ENCODE peak calls at places on chromosomes 4 and X, in seven cellular contexts. One of them, this sample, is unnamed.

GRCh38 chrX:44223150-44223549 is 120.3 kb downstream of the EFHC2 start:
- DNase-seq in stimulated activated naive CD8-positive, alpha-beta T cell treated with anti-CD3 and anti-CD28 coated beads, Interleukin-15, Interleukin-2, amounts not matched to agents 100 U/mL and 50 U/mL, for 24 hours: no peak
- DNase-seq in stimulated activated CD4-positive, alpha-beta T cell treated with anti-CD3 and anti-CD28 coated beads, Interleukin-12 subunit alpha, Interleukin-12 subunit beta, amount 100 ng/mL, for 4 hours: no peak
- DNase-seq in glutamatergic neuron: no peak
- DNase-seq in T-helper 2 cell: no peak
- DNase-seq in ELR: peak; percentile 42
- DNase-seq in islet precursor cell: no peak
- DNase-seq in this sample: peak; percentile 74

GRCh38 chr4:6058531-6059374 is 40.5 kb upstream of the C4orf50 start:
- DNase-seq in T-helper 2 cell: no peak
- DNase-seq in stimulated activated CD4-positive, alpha-beta T cell treated with anti-CD3 and anti-CD28 coated beads, Interleukin-12 subunit alpha, Interleukin-12 subunit beta, amount 100 ng/mL, for 4 hours: no peak
- DNase-seq in stimulated activated naive CD8-positive, alpha-beta T cell treated with anti-CD3 and anti-CD28 coated beads, Interleukin-15, Interleukin-2, amounts not matched to agents 100 U/mL and 50 U/mL, for 24 hours: no peak
- DNase-seq in glutamatergic neuron: no peak
- DNase-seq in islet precursor cell: no peak
- DNase-seq in ELR: no peak
- DNase-seq in this sample: no peak

GRCh38 chrX:150842198-150842553 is 56.3 kb downstream of the CD99L2 start:
- DNase-seq in stimulated activated CD4-positive, alpha-beta T cell treated with anti-CD3 and anti-CD28 coated beads, Interleukin-12 subunit alpha, Interleukin-12 subunit beta, amount 100 ng/mL, for 4 hours: no peak
- DNase-seq in glutamatergic neuron: peak; percentile 18
- DNase-seq in islet precursor cell: no peak
- DNase-seq in ELR: no peak
- DNase-seq in T-helper 2 cell: no peak
- DNase-seq in stimulated activated naive CD8-positive, alpha-beta T cell treated with anti-CD3 and anti-CD28 coated beads, Interleukin-15, Interleukin-2, amounts not matched to agents 100 U/mL and 50 U/mL, for 24 hours: no peak
- DNase-seq in this sample: peak; percentile 19

GRCh38 chrX:130497531-130497930 is 95.7 kb downstream of the RBMX2 start:
- DNase-seq in glutamatergic neuron: no peak
- DNase-seq in stimulated activated naive CD8-positive, alpha-beta T cell treated with anti-CD3 and anti-CD28 coated beads, Interleukin-15, Interleukin-2, amounts not matched to agents 100 U/mL and 50 U/mL, for 24 hours: no peak
- DNase-seq in stimulated activated CD4-positive, alpha-beta T cell treated with anti-CD3 and anti-CD28 coated beads, Interleukin-12 subunit alpha, Interleukin-12 subunit beta, amount 100 ng/mL, for 4 hours: no peak
- DNase-seq in islet precursor cell: no peak
- DNase-seq in ELR: no peak
- DNase-seq in T-helper 2 cell: no peak
- DNase-seq in this sample: no peak

GRCh38 chr4:140156529-140157171 is 2.7 kb upstream of the MAML3 start:
- DNase-seq in T-helper 2 cell: no peak
- DNase-seq in glutamatergic neuron: no peak
- DNase-seq in stimulated activated naive CD8-positive, alpha-beta T cell treated with anti-CD3 and anti-CD28 coated beads, Interleukin-15, Interleukin-2, amounts not matched to agents 100 U/mL and 50 U/mL, for 24 hours: peak; percentile 37
- DNase-seq in islet precursor cell: no peak
- DNase-seq in ELR: no peak
- DNase-seq in stimulated activated CD4-positive, alpha-beta T cell treated with anti-CD3 and anti-CD28 coated beads, Interleukin-12 subunit alpha, Interleukin-12 subunit beta, amount 100 ng/mL, for 4 hours: peak; percentile 8
- DNase-seq in this sample: no peak

GRCh38 chrX:22081475-22082092 is 49.5 kb downstream of the PHEX start:
- DNase-seq in glutamatergic neuron: peak; percentile 68
- DNase-seq in stimulated activated CD4-positive, alpha-beta T cell treated with anti-CD3 and anti-CD28 coated beads, Interleukin-12 subunit alpha, Interleukin-12 subunit beta, amount 100 ng/mL, for 4 hours: peak; percentile 58
- DNase-seq in ELR: peak; percentile 62
- DNase-seq in T-helper 2 cell: no peak
- DNase-seq in stimulated activated naive CD8-positive, alpha-beta T cell treated with anti-CD3 and anti-CD28 coated beads, Interleukin-15, Interleukin-2, amounts not matched to agents 100 U/mL and 50 U/mL, for 24 hours: peak; percentile 66
- DNase-seq in islet precursor cell: peak; percentile 69
- DNase-seq in this sample: peak; percentile 58

GRCh38 chr4:2795558-2796260 is 2.8 kb downstream of the SH3BP2 start:
- DNase-seq in stimulated activated naive CD8-positive, alpha-beta T cell treated with anti-CD3 and anti-CD28 coated beads, Interleukin-15, Interleukin-2, amounts not matched to agents 100 U/mL and 50 U/mL, for 24 hours: no peak
- DNase-seq in T-helper 2 cell: no peak
- DNase-seq in ELR: no peak
- DNase-seq in stimulated activated CD4-positive, alpha-beta T cell treated with anti-CD3 and anti-CD28 coated beads, Interleukin-12 subunit alpha, Interleukin-12 subunit beta, amount 100 ng/mL, for 4 hours: no peak
- DNase-seq in islet precursor cell: peak; percentile 47
- DNase-seq in glutamatergic neuron: peak; percentile 17
- DNase-seq in this sample: no peak

GRCh38 chrX:148020329-148020728 is 39.2 kb downstream of the FMR1NB start:
- DNase-seq in islet precursor cell: no peak
- DNase-seq in stimulated activated CD4-positive, alpha-beta T cell treated with anti-CD3 and anti-CD28 coated beads, Interleukin-12 subunit alpha, Interleukin-12 subunit beta, amount 100 ng/mL, for 4 hours: no peak
- DNase-seq in ELR: no peak
- DNase-seq in stimulated activated naive CD8-positive, alpha-beta T cell treated with anti-CD3 and anti-CD28 coated beads, Interleukin-15, Interleukin-2, amounts not matched to agents 100 U/mL and 50 U/mL, for 24 hours: no peak
- DNase-seq in glutamatergic neuron: no peak
- DNase-seq in T-helper 2 cell: no peak
- DNase-seq in this sample: no peak

GRCh38 chr4:184680698-184681097 is 31.2 kb downstream of the PRIMPOL start:
- DNase-seq in T-helper 2 cell: no peak
- DNase-seq in stimulated activated naive CD8-positive, alpha-beta T cell treated with anti-CD3 and anti-CD28 coated beads, Interleukin-15, Interleukin-2, amounts not matched to agents 100 U/mL and 50 U/mL, for 24 hours: no peak
- DNase-seq in ELR: no peak
- DNase-seq in glutamatergic neuron: no peak
- DNase-seq in islet precursor cell: no peak
- DNase-seq in stimulated activated CD4-positive, alpha-beta T cell treated with anti-CD3 and anti-CD28 coated beads, Interleukin-12 subunit alpha, Interleukin-12 subunit beta, amount 100 ng/mL, for 4 hours: no peak
- DNase-seq in this sample: no peak

This sample was measured in LHCN-M2.